ENCODE peak calls at places on chromosomes 11 and 22, in nine cellular contexts. One of them, this sample, is unnamed.

GRCh38 chr11:76385903-76386302 is 4.8 kb downstream of the GVQW3 start:
- DNase-seq in AG09309: no peak
- DNase-seq in A549: no peak
- DNase-seq in skeletal muscle cell: no peak
- DNase-seq in ovary: no peak
- DNase-seq in heart left ventricle: no peak
- DNase-seq in hepatocyte: peak; percentile 68
- DNase-seq in Peyer's patch: peak; percentile 64
- DNase-seq in astrocyte: peak; percentile 68
- DNase-seq in this sample: peak; percentile 87

GRCh38 chr22:19195796-19196731 is 17.5 kb upstream of the SLC25A1 start:
- DNase-seq in Peyer's patch: no peak
- DNase-seq in hepatocyte: no peak
- DNase-seq in heart left ventricle: no peak
- DNase-seq in AG09309: no peak
- DNase-seq in A549: no peak
- DNase-seq in astrocyte: no peak
- DNase-seq in ovary: no peak
- DNase-seq in skeletal muscle cell: no peak
- DNase-seq in this sample: no peak

GRCh38 chr11:75031224-75031753 is 42.6 kb downstream of the NEU3 start:
- DNase-seq in ovary: no peak
- DNase-seq in astrocyte: peak; percentile 89
- DNase-seq in skeletal muscle cell: peak; percentile 56
- DNase-seq in heart left ventricle: no peak
- DNase-seq in AG09309: peak; percentile 43
- DNase-seq in Peyer's patch: no peak
- DNase-seq in hepatocyte: peak; percentile 67
- DNase-seq in A549: peak; percentile 29
- DNase-seq in this sample: peak; percentile 80

GRCh38 chr11:74434528-74434927 is 32.8 kb downstream of the KCNE3 start:
- DNase-seq in hepatocyte: no peak
- DNase-seq in skeletal muscle cell: no peak
- DNase-seq in A549: no peak
- DNase-seq in astrocyte: no peak
- DNase-seq in Peyer's patch: no peak
- DNase-seq in ovary: no peak
- DNase-seq in heart left ventricle: no peak
- DNase-seq in AG09309: no peak
- DNase-seq in this sample: no peak

GRCh38 chr11:115613986-115614625 is 109.9 kb upstream of the CADM1 start:
- DNase-seq in heart left ventricle: no peak
- DNase-seq in A549: peak; percentile 42
- DNase-seq in ovary: no peak
- DNase-seq in hepatocyte: peak; percentile 34
- DNase-seq in astrocyte: peak; percentile 77
- DNase-seq in Peyer's patch: no peak
- DNase-seq in AG09309: peak; percentile 32
- DNase-seq in skeletal muscle cell: no peak
- DNase-seq in this sample: no peak

GRCh38 chr11:93735627-93736026 is 5.7 kb downstream of the TAF1D start:
- DNase-seq in AG09309: no peak
- DNase-seq in hepatocyte: no peak
- DNase-seq in ovary: no peak
- DNase-seq in astrocyte: no peak
- DNase-seq in Peyer's patch: no peak
- DNase-seq in A549: no peak
- DNase-seq in skeletal muscle cell: no peak
- DNase-seq in heart left ventricle: no peak
- DNase-seq in this sample: no peak

GRCh38 chr11:83773950-83774880 is 488.0 kb upstream of the CCDC90B start:
- DNase-seq in AG09309: no peak
- DNase-seq in Peyer's patch: no peak
- DNase-seq in astrocyte: peak; percentile 1
- DNase-seq in A549: no peak
- DNase-seq in hepatocyte: peak; percentile 7
- DNase-seq in ovary: no peak
- DNase-seq in skeletal muscle cell: no peak
- DNase-seq in heart left ventricle: no peak
- DNase-seq in this sample: no peak

GRCh38 chr11:61732705-61733104 is 19.7 kb upstream of the MYRF start:
- DNase-seq in heart left ventricle: no peak
- DNase-seq in astrocyte: peak; percentile 57
- DNase-seq in AG09309: no peak
- DNase-seq in A549: no peak
- DNase-seq in hepatocyte: no peak
- DNase-seq in Peyer's patch: no peak
- DNase-seq in skeletal muscle cell: no peak
- DNase-seq in ovary: no peak
- DNase-seq in this sample: no peak

GRCh38 chr11:35354644-35355043 is 64.7 kb downstream of the SLC1A2 start:
- DNase-seq in AG09309: no peak
- DNase-seq in heart left ventricle: no peak
- DNase-seq in A549: no peak
- DNase-seq in ovary: no peak
- DNase-seq in astrocyte: no peak
- DNase-seq in Peyer's patch: no peak
- DNase-seq in hepatocyte: no peak
- DNase-seq in skeletal muscle cell: no peak
- DNase-seq in this sample: no peak

GRCh38 chr11:62033191-62034044 is 66.0 kb upstream of the FTH1 start:
- DNase-seq in A549: no peak
- DNase-seq in skeletal muscle cell: no peak
- DNase-seq in ovary: no peak
- DNase-seq in heart left ventricle: no peak
- DNase-seq in Peyer's patch: no peak
- DNase-seq in AG09309: no peak
- DNase-seq in hepatocyte: no peak
- DNase-seq in astrocyte: no peak
- DNase-seq in this sample: no peak

GRCh38 chr11:111829185-111829968 is 42.0 kb downstream of the ALG9 start:
- DNase-seq in heart left ventricle: no peak
- DNase-seq in AG09309: no peak
- DNase-seq in Peyer's patch: no peak
- DNase-seq in hepatocyte: no peak
- DNase-seq in skeletal muscle cell: no peak
- DNase-seq in ovary: no peak
- DNase-seq in astrocyte: no peak
- DNase-seq in A549: no peak
- DNase-seq in this sample: no peak

GRCh38 chr22:41833369-41834004 is 582 bp downstream of the SREBF2 start:
- DNase-seq in AG09309: no peak
- DNase-seq in heart left ventricle: peak; percentile 45
- DNase-seq in Peyer's patch: peak; percentile 74
- DNase-seq in ovary: peak; percentile 51
- DNase-seq in astrocyte: no peak
- DNase-seq in hepatocyte: peak; percentile 75
- DNase-seq in A549: peak; percentile 27
- DNase-seq in skeletal muscle cell: no peak
- DNase-seq in this sample: no peak

DNA sequence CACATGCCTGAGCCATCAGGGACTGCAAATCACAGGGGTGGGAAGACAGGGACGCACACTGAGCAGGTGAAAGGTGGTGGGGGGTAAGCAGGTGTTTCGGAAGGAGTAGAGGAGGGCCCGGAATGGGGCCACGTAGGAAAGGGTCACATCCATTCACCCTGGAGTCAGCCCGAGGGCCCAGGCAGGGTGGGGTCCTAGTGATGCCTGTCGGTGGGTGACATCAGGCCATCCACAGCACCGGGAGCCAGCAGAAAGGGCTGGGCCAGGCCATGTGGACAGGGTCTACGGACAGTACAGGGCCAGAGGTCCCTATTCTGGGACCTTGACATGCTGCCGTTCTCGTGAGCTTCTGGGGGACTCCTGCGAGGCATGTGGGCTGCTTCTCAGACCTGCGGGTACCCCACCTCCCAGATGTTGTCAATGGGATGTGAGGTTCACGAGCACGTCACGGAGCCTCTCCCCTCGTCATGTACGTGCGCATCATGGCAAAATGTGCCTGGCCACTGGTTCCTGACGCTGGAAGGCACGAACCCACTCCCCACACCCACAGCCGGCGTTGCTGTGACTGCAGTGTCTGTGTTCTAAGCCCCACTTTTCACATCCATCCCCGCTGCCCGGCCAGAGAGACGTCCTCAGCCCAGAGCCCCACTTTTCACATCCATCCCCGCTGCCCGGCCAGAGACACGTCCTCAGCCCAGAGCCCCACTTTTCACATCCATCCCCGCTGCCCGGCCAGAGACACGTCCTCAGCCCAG is 84.1 kb downstream of the FBLN1 start:
- DNase-seq in Peyer's patch: no peak
- DNase-seq in A549: no peak
- DNase-seq in AG09309: no peak
- DNase-seq in hepatocyte: no peak
- DNase-seq in skeletal muscle cell: no peak
- DNase-seq in astrocyte: no peak
- DNase-seq in heart left ventricle: no peak
- DNase-seq in ovary: no peak
- DNase-seq in this sample: no peak
- H3K4me3 ChIP-seq in Peyer's patch: no peak overlapping the region
- H3K4me3 ChIP-seq in A549: no peak overlapping the region
- H3K4me3 ChIP-seq in AG09309: no peak overlapping the region
- H3K4me3 ChIP-seq in hepatocyte: no peak overlapping the region
- H3K4me3 ChIP-seq in skeletal muscle cell: no peak overlapping the region
- H3K4me3 ChIP-seq in astrocyte: no peak overlapping the region
- H3K4me3 ChIP-seq in heart left ventricle: no peak overlapping the region
- H3K4me3 ChIP-seq in ovary: no peak overlapping the region
- H3K4me3 ChIP-seq in this sample: no peak overlapping the region

DNA sequence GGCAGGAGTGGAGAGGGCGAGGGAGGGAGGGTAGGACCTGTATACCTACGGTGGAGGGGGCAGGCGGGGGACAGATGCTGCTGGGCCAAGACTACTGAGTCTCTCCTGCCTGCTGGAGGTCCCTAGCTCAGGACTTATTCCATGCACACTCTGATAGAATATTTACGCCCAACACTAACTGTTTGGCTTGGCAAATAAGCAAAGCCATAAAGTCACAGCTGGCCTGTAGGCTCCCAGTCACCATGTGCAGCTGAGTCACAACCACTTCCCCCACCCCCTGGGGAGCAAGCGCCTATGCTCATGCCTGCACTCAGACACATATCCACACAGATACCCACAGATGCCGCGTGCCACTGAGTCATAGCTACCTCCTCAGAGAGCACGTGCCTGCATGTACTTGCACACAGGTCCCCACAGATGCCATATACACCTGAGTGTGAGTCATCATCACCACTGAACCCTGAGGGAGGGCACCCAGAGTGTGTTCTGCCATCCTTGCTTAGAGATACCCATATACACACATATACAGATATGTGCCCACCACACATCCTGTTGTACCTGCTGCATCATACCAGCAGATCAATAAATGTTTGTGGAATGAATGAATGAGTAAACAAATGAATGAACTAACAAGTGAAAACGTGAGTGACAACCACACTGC is 95.8 kb downstream of the SWAP70 start:
- DNase-seq in ovary: peak; percentile 67
- DNase-seq in A549: peak; percentile 86
- DNase-seq in AG09309: peak; percentile 99
- DNase-seq in Peyer's patch: peak; percentile 92
- DNase-seq in heart left ventricle: peak; percentile 81
- DNase-seq in astrocyte: peak; percentile 100
- DNase-seq in hepatocyte: peak; percentile 92
- DNase-seq in skeletal muscle cell: peak; percentile 100
- DNase-seq in this sample: peak; percentile 99
- H3K4me3 ChIP-seq in ovary: no peak overlapping the region
- H3K4me3 ChIP-seq in A549: peak overlapping the region; percentile 70
- H3K4me3 ChIP-seq in AG09309: no peak overlapping the region
- H3K4me3 ChIP-seq in Peyer's patch: no peak overlapping the region
- H3K4me3 ChIP-seq in heart left ventricle: peak overlapping the region; percentile 84
- H3K4me3 ChIP-seq in astrocyte: peak overlapping the region; percentile 12
- H3K4me3 ChIP-seq in hepatocyte: no peak overlapping the region
- H3K4me3 ChIP-seq in skeletal muscle cell: no peak overlapping the region
- H3K4me3 ChIP-seq in this sample: peak overlapping the region; percentile 77

GRCh38 chr11:73243093-73243485 is 25.0 kb downstream of the P2RY2 start:
- DNase-seq in AG09309: no peak
- DNase-seq in A549: no peak
- DNase-seq in astrocyte: no peak
- DNase-seq in ovary: no peak
- DNase-seq in skeletal muscle cell: no peak
- DNase-seq in hepatocyte: no peak
- DNase-seq in Peyer's patch: peak; percentile 28
- DNase-seq in heart left ventricle: no peak
- DNase-seq in this sample: no peak

GRCh38 chr11:73244589-73245240 is 26.6 kb downstream of the P2RY2 start:
- DNase-seq in Peyer's patch: peak; percentile 25
- DNase-seq in AG09309: no peak
- DNase-seq in ovary: no peak
- DNase-seq in skeletal muscle cell: no peak
- DNase-seq in hepatocyte: no peak
- DNase-seq in A549: no peak
- DNase-seq in heart left ventricle: no peak
- DNase-seq in astrocyte: no peak
- DNase-seq in this sample: no peak

GRCh38 chr11:73241300-73241699 is 23.2 kb downstream of the P2RY2 start:
- DNase-seq in heart left ventricle: no peak
- DNase-seq in hepatocyte: no peak
- DNase-seq in skeletal muscle cell: no peak
- DNase-seq in A549: no peak
- DNase-seq in ovary: no peak
- DNase-seq in AG09309: no peak
- DNase-seq in Peyer's patch: no peak
- DNase-seq in astrocyte: no peak
- DNase-seq in this sample: no peak

GRCh38 chr11:73240190-73240781 is 22.2 kb downstream of the P2RY2 start:
- DNase-seq in hepatocyte: no peak
- DNase-seq in AG09309: peak; percentile 44
- DNase-seq in heart left ventricle: peak; percentile 91
- DNase-seq in Peyer's patch: peak; percentile 42
- DNase-seq in A549: no peak
- DNase-seq in skeletal muscle cell: no peak
- DNase-seq in ovary: no peak
- DNase-seq in astrocyte: peak; percentile 36
- DNase-seq in this sample: no peak

GRCh38 chr11:73242291-73243092 is 24.4 kb downstream of the P2RY2 start:
- DNase-seq in skeletal muscle cell: no peak
- DNase-seq in Peyer's patch: peak; percentile 84
- DNase-seq in heart left ventricle: peak; percentile 68
- DNase-seq in hepatocyte: peak; percentile 85
- DNase-seq in astrocyte: peak; percentile 36
- DNase-seq in A549: peak; percentile 76
- DNase-seq in AG09309: no peak
- DNase-seq in ovary: peak; percentile 74
- DNase-seq in this sample: no peak
- H3K4me3 ChIP-seq in skeletal muscle cell: peak overlapping the region; percentile 22
- H3K4me3 ChIP-seq in Peyer's patch: no peak overlapping the region
- H3K4me3 ChIP-seq in heart left ventricle: peak overlapping the region; percentile 11
- H3K4me3 ChIP-seq in hepatocyte: no peak overlapping the region
- H3K4me3 ChIP-seq in astrocyte: no peak overlapping the region
- H3K4me3 ChIP-seq in A549: no peak overlapping the region
- H3K4me3 ChIP-seq in AG09309: no peak overlapping the region
- H3K4me3 ChIP-seq in ovary: peak overlapping the region; percentile 11
- H3K4me3 ChIP-seq in this sample: peak overlapping the region; percentile 10

DNA sequence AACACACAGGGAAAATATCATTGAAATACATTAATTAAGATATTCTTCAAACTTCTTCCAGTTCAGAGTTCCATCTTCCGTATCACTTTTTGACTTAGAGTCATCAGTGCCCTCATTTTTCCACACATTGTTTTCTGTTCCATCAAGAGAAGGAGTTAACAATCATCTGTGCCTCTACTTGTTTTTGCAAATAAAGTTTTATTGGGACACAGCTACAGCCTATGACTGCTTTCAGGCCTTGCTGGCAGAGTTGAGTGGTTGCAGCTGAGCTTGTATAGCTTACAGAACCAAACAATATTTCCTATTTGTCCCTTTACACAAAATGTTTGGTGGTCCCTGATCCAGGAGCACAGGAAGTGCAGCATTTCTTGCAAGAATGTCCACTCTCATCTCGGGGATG is 51.6 kb downstream of the SGSM1 start:
- DNase-seq in astrocyte: no peak
- DNase-seq in hepatocyte: no peak
- DNase-seq in skeletal muscle cell: no peak
- DNase-seq in AG09309: no peak
- DNase-seq in A549: no peak
- DNase-seq in Peyer's patch: no peak
- DNase-seq in heart left ventricle: no peak
- DNase-seq in ovary: no peak
- DNase-seq in this sample: no peak
- H3K4me3 ChIP-seq in astrocyte: no peak overlapping the region
- H3K4me3 ChIP-seq in hepatocyte: no peak overlapping the region
- H3K4me3 ChIP-seq in skeletal muscle cell: no peak overlapping the region
- H3K4me3 ChIP-seq in AG09309: no peak overlapping the region
- H3K4me3 ChIP-seq in A549: no peak overlapping the region
- H3K4me3 ChIP-seq in Peyer's patch: no peak overlapping the region
- H3K4me3 ChIP-seq in heart left ventricle: no peak overlapping the region
- H3K4me3 ChIP-seq in ovary: no peak overlapping the region
- H3K4me3 ChIP-seq in this sample: no peak overlapping the region

This sample was measured in epithelial cell of proximal tubule.